ENCODE peak calls at places on chromosomes 11 and 22, in seven cellular contexts. O is CD8-positive, alpha-beta memory T cell; N is germinal center; A is NCI-H345; U is activated naive CD4-positive, alpha-beta T cell; V is mesendoderm; L is ELR. X is an unnamed sample.

GRCh38 chr22:49400136-49400865 is 427.4 kb downstream of the BRD1 start:
- DNase-seq in O (no peak), N (no peak), A (no peak), U (no peak), V (no peak), L (no peak), X (no peak)

GRCh38 chr11:64846998-64847666 is 2.7 kb upstream of the CDC42BPG start:
- DNase-seq in O (peak), N (peak), A (peak), U (peak), V (peak), L (peak), X (peak)

GRCh38 chr11:68297052-68297378 is 15.4 kb upstream of the LRP5 start:
- DNase-seq in O (no peak), N (no peak), A (no peak), U (no peak), V (no peak), L (no peak), X (no peak)

GRCh38 chr22:40345801-40346177 is 511 bp upstream of the ADSL start:
- DNase-seq in O (peak), N (peak), A (no peak), U (peak), V (no peak), L (peak), X (no peak)

GRCh38 chr22:50605349-50606074 is 4.9 kb downstream of the MAPK8IP2 start:
- DNase-seq in O (no peak), N (no peak), A (no peak), U (no peak), V (no peak), L (no peak), X (no peak)

GRCh38 chr11:2107941-2108630 is 31.1 kb downstream of the IGF2 start:
- DNase-seq in O (no peak), N (no peak), A (no peak), U (no peak), V (no peak), L (no peak), X (no peak)

GRCh38 chr11:76419896-76420295 is 24.9 kb upstream of the EMSY start:
- DNase-seq in O (no peak), N (peak), A (no peak), U (no peak), V (peak), L (peak), X (no peak)

GRCh38 chr11:62540804-62541671 is 5.6 kb downstream of the AHNAK start:
- DNase-seq in O (no peak), N (peak), A (no peak), U (no peak), V (no peak), L (peak), X (no peak)

GRCh38 chr11:106608677-106609076 is 409.6 kb downstream of the GUCY1A2 start:
- DNase-seq in O (no peak), N (no peak), A (no peak), U (no peak), V (no peak), L (peak), X (no peak)

GRCh38 chr11:133811850-133812685 is 33.2 kb downstream of the SPATA19 start:
- DNase-seq in O (no peak), N (no peak), A (no peak), U (no peak), V (peak), L (no peak), X (no peak)

GRCh38 chr22:17101475-17102296 is 16.9 kb downstream of the IL17RA start:
- DNase-seq in O (no peak), N (no peak), A (no peak), U (no peak), V (no peak), L (no peak), X (no peak)

GRCh38 chr22:36858966-36859365 is 1.8 kb upstream of the NCF4 start:
- DNase-seq in O (no peak), N (no peak), A (no peak), U (no peak), V (no peak), L (no peak), X (no peak)

GRCh38 chr11:11253995-11254394 is 99.1 kb downstream of the CSNK2A3 start:
- DNase-seq in O (no peak), N (no peak), A (no peak), U (no peak), V (no peak), L (no peak), X (no peak)

GRCh38 chr11:120660024-120660565 is 148.5 kb downstream of the GRIK4 start:
- DNase-seq in O (no peak), N (peak), A (no peak), U (no peak), V (peak), L (peak), X (peak)

GRCh38 chr22:19940536-19941364 is 822 bp upstream of the COMT start:
- DNase-seq in O (no peak), N (no peak), A (no peak), U (no peak), V (no peak), L (peak), X (no peak)

GRCh38 chr11:32385998-32386397 is 49.3 kb downstream of the WT1 start:
- DNase-seq in O (no peak), N (no peak), A (no peak), U (no peak), V (peak), L (peak), X (no peak)

GRCh38 chr11:73838443-73839122 is 38.1 kb downstream of the COA4 start:
- DNase-seq in O (no peak), N (no peak), A (no peak), U (no peak), V (peak), L (no peak), X (no peak)

GRCh38 chr11:47523491-47524199 is 29.3 kb downstream of the CELF1 start:
- DNase-seq in O (no peak), N (no peak), A (no peak), U (peak), V (peak), L (peak), X (no peak)

GRCh38 chr11:16846305-16846704 is 107.9 kb downstream of the C11orf58 start:
- DNase-seq in O (no peak), N (no peak), A (no peak), U (no peak), V (no peak), L (no peak), X (no peak)

GRCh38 chr22:35582861-35583670 is 34.1 kb downstream of the MB start:
- DNase-seq in O (peak), N (peak), A (peak), U (peak), V (peak), L (peak), X (peak)

GRCh38 chr11:120471131-120471530 is 40.4 kb upstream of the GRIK4 start:
- DNase-seq in O (no peak), N (no peak), A (no peak), U (no peak), V (no peak), L (peak), X (no peak)

GRCh38 chr22:31630331-31631329 is 31.4 kb downstream of the PISD start:
- DNase-seq in O (peak), N (peak), A (peak), U (peak), V (peak), L (peak), X (no peak)

GRCh38 chr22:39384750-39385480 is 14.7 kb upstream of the TAB1 start:
- DNase-seq in O (no peak), N (no peak), A (peak), U (no peak), V (peak), L (peak), X (no peak)

GRCh38 chr11:8065031-8065430 is 16.0 kb upstream of the TUB start:
- DNase-seq in O (no peak), N (no peak), A (no peak), U (no peak), V (no peak), L (no peak), X (no peak)

GRCh38 chr22:50544078-50544745 is 1.5 kb upstream of the KLHDC7B start:
- DNase-seq in O (peak), N (peak), A (peak), U (peak), V (peak), L (peak), X (no peak)

GRCh38 chr11:697028-697491 is 1.4 kb downstream of the TMEM80 start:
- DNase-seq in O (no peak), N (no peak), A (no peak), U (no peak), V (no peak), L (peak), X (no peak)

GRCh38 chr11:82718307-82718706 is 15.4 kb downstream of the FAM181B start:
- DNase-seq in O (no peak), N (peak), A (peak), U (no peak), V (peak), L (peak), X (peak)

GRCh38 chr11:32088117-32088941 is 2.5 kb upstream of the RCN1 start:
- DNase-seq in O (no peak), N (no peak), A (peak), U (no peak), V (peak), L (peak), X (no peak)

GRCh38 chr22:38207898-38208432 is 6.2 kb downstream of the MAFF start:
- DNase-seq in O (no peak), N (no peak), A (no peak), U (no peak), V (peak), L (no peak), X (no peak)

GRCh38 chr11:45109400-45109799 is 37.0 kb upstream of the PRDM11 start:
- DNase-seq in O (no peak), N (no peak), A (no peak), U (no peak), V (no peak), L (no peak), X (no peak)

GRCh38 chr11:1842149-1843097 is 3.6 kb downstream of the TNNI2 start:
- DNase-seq in O (no peak), N (no peak), A (no peak), U (no peak), V (no peak), L (no peak), X (no peak)

GRCh38 chr22:30219668-30220278 is 26.8 kb downstream of the LIF start:
- DNase-seq in O (no peak), N (no peak), A (no peak), U (no peak), V (no peak), L (no peak), X (no peak)

GRCh38 chr11:8082391-8083087 is 1.5 kb downstream of the TUB start:
- DNase-seq in O (no peak), N (no peak), A (peak), U (no peak), V (peak), L (no peak), X (no peak)

GRCh38 chr22:33082221-33082620 is 24.0 kb upstream of the SYN3 start:
- DNase-seq in O (no peak), N (no peak), A (no peak), U (no peak), V (no peak), L (no peak), X (no peak)

GRCh38 chr11:17782145-17782544 is 47.6 kb downstream of the KCNC1 start:
- DNase-seq in O (no peak), N (no peak), A (no peak), U (no peak), V (no peak), L (no peak), X (no peak)

GRCh38 chr11:35734669-35735068 is 72.1 kb downstream of the TRIM44 start:
- DNase-seq in O (no peak), N (no peak), A (no peak), U (no peak), V (no peak), L (no peak), X (no peak)

GRCh38 chr11:114318361-114318760 is 22.2 kb downstream of the NNMT start:
- DNase-seq in O (no peak), N (no peak), A (peak), U (no peak), V (no peak), L (no peak), X (peak)